ENCODE peak calls at places on chromosomes 6 and 20, in ten cellular contexts. W, H, S, D, E, M, L, V, N and Y are unnamed samples. For H3K36me3 and H3K9me3, the result is how much of the 10 kb centered on the place peaks cover.

GRCh38 chr20:59010321-59010994 is 3.4 kb upstream of the CTSZ start:
- DNase-seq in M (no peak), N (no peak), D (no peak), V (no peak), W (no peak), H (peak), L (no peak), E (peak), S (peak), Y (no peak)

GRCh38 chr6:19804362-19805145 is 32.6 kb upstream of the ID4 start:
- DNase-seq in E (peak), V (peak), L (peak), H (peak), D (peak), M (peak), S (peak), W (peak), N (peak), Y (peak)

GRCh38 chr6:168128006-168128630 is 49.1 kb upstream of the FRMD1 start:
- DNase-seq in V (no peak), E (peak), H (no peak), D (no peak), M (no peak), S (no peak), N (no peak), W (no peak), L (no peak), Y (peak)

GRCh38 chr6:56875961-56876360 is 78.9 kb upstream of the BEND6 start:
- DNase-seq in S (no peak), D (no peak), V (peak), L (no peak), E (peak), W (peak), N (no peak), H (no peak), M (no peak), Y (no peak)

GRCh38 chr6:119234457-119234856 is 115.1 kb downstream of the MAN1A1 start:
- DNase-seq in S (no peak), D (no peak), H (no peak), L (no peak), W (no peak), V (no peak), M (no peak), N (no peak), E (no peak), Y (no peak)

GRCh38 chr6:156485145-156485544 is 292.0 kb upstream of the ARID1B start:
- DNase-seq in M (no peak), E (no peak), D (no peak), W (no peak), S (peak), L (no peak), N (no peak), V (no peak), H (no peak), Y (no peak)

GRCh38 chr6:168447741-168448140 is 6.8 kb downstream of the SMOC2 start:
- DNase-seq in S (no peak), E (no peak), V (no peak), N (no peak), M (no peak), H (no peak), L (no peak), D (no peak), W (no peak), Y (no peak)

GRCh38 chr6:47256361-47256760 is 53.3 kb downstream of the TNFRSF21 start:
- DNase-seq in H (no peak), M (no peak), S (no peak), W (no peak), D (no peak), E (no peak), L (no peak), N (no peak), V (no peak), Y (no peak)

GRCh38 chr6:117540670-117541069 is 58.2 kb downstream of the DCBLD1 start:
- DNase-seq in L (no peak), V (peak), D (no peak), E (no peak), W (no peak), H (no peak), M (no peak), N (no peak), S (no peak), Y (no peak)

GRCh38 chr6:150018846-150019580 is 6.3 kb downstream of the RAET1L start:
- DNase-seq in H (no peak), N (no peak), L (no peak), M (no peak), W (no peak), D (no peak), E (no peak), S (no peak), V (no peak), Y (peak)

GRCh38 chr6:151209071-151209831 is 30.5 kb upstream of the AKAP12 start:
- DNase-seq in W (peak), V (peak), S (no peak), H (no peak), N (no peak), L (peak), M (no peak), D (no peak), E (no peak), Y (no peak)

GRCh38 chr6:108961985-108962384 is 113.8 kb downstream of the ARMC2 start:
- DNase-seq in S (no peak), H (no peak), D (no peak), E (no peak), M (no peak), W (no peak), N (no peak), V (peak), L (no peak), Y (no peak)

GRCh38 chr6:106924699-106925523 is 49.6 kb downstream of the CD24 start:
- DNase-seq in W (peak), D (no peak), S (no peak), M (no peak), N (no peak), V (no peak), E (peak), H (no peak), L (no peak), Y (no peak)

GRCh38 chr6:28945360-28945759 is 21.6 kb upstream of the TRIM27 start:
- DNase-seq in N (no peak), V (no peak), H (no peak), E (no peak), D (no peak), W (no peak), S (no peak), M (no peak), L (no peak), Y (no peak)

GRCh38 chr6:79949235-79949634 is 1.9 kb upstream of the ELOVL4 start:
- DNase-seq in N (no peak), V (peak), S (peak), W (peak), D (no peak), E (peak), H (no peak), L (peak), M (no peak), Y (peak)

GRCh38 chr6:10140121-10140520 is 274.8 kb downstream of the TFAP2A start:
- DNase-seq in V (no peak), S (no peak), H (no peak), W (no peak), L (no peak), N (no peak), E (no peak), M (no peak), D (no peak), Y (no peak)

GRCh38 chr6:30227763-30228487 is 14.7 kb upstream of the TRIM26 start:
- DNase-seq in L (no peak), D (no peak), M (no peak), V (no peak), S (no peak), N (no peak), W (no peak), H (no peak), E (no peak), Y (peak)

GRCh38 chr6:29200767-29201662 is 30.3 kb downstream of the OR2J2 start:
- DNase-seq in L (no peak), W (no peak), H (no peak), S (no peak), E (no peak), M (no peak), N (no peak), D (no peak), V (no peak), Y (no peak)

GRCh38 chr6:108699290-108700041 is 138.7 kb downstream of the FOXO3 start:
- DNase-seq in W (peak), E (no peak), V (no peak), N (no peak), M (no peak), H (peak), L (peak), S (no peak), D (peak), Y (no peak)

GRCh38 chr6:32164295-32164694 is at the start of gene EGFL8:
- DNase-seq in L (no peak), V (no peak), M (peak), S (no peak), H (no peak), W (no peak), E (no peak), D (no peak), N (no peak), Y (no peak)

GRCh38 chr20:21520702-21521595 is 7.1 kb upstream of the NKX2-2 start:
- DNase-seq in W (no peak), E (no peak), V (no peak), L (no peak), D (no peak), S (no peak), M (no peak), H (no peak), N (no peak), Y (peak)

GRCh38 chr6:37287519-37288157 is 29.7 kb upstream of the TMEM217 start:
- DNase-seq in L (no peak), M (no peak), E (no peak), H (no peak), S (no peak), W (no peak), N (no peak), V (no peak), D (no peak), Y (no peak)

GRCh38 chr6:37285861-37286311 is 27.9 kb upstream of the TMEM217 start:
- DNase-seq in E (no peak), S (no peak), H (no peak), M (no peak), L (no peak), W (no peak), V (no peak), N (no peak), D (no peak), Y (no peak)

GRCh38 chr6:37284781-37285180 is 26.8 kb upstream of the TMEM217 start:
- DNase-seq in H (no peak), M (no peak), L (no peak), N (no peak), V (no peak), S (no peak), W (no peak), E (no peak), D (no peak), Y (no peak)

GRCh38 chr6:37289931-37290330 is 32.0 kb upstream of the TMEM217 start:
- DNase-seq in D (no peak), E (no peak), H (no peak), V (no peak), S (no peak), W (no peak), L (no peak), M (no peak), N (no peak), Y (no peak)

GRCh38 chr6:37288247-37288646 is 30.3 kb upstream of the TMEM217 start:
- DNase-seq in W (no peak), D (no peak), S (no peak), V (peak), H (no peak), M (no peak), E (no peak), N (no peak), L (no peak), Y (no peak)
- H3K36me3 ChIP-seq in W (under half), D (half or more), S (under half), V (under half), H (under half), M (under half), E (under half), N (half or more), L (under half), Y (half or more)

GRCh38 chr20:50304883-50305635 is 114.4 kb downstream of the CEBPB start:
- DNase-seq in E (peak), V (peak), H (peak), N (peak), D (peak), S (no peak), M (peak), W (peak), L (no peak), Y (peak)

GRCh38 chr20:50303573-50304500 is 113.2 kb downstream of the CEBPB start:
- DNase-seq in V (peak), L (peak), M (peak), H (peak), S (no peak), E (peak), D (peak), N (peak), W (peak), Y (peak)

GRCh38 chr20:50304501-50304856 is 113.8 kb downstream of the CEBPB start:
- DNase-seq in L (no peak), D (peak), W (peak), M (peak), V (peak), N (peak), H (peak), E (peak), S (no peak), Y (peak)

GRCh38 chr20:50306478-50307423 is 116.1 kb downstream of the CEBPB start:
- DNase-seq in E (peak), D (no peak), N (no peak), M (peak), H (no peak), V (no peak), W (no peak), L (no peak), S (no peak), Y (peak)

GRCh38 chr20:50305636-50306477 is 115.2 kb downstream of the CEBPB start:
- DNase-seq in L (no peak), D (no peak), E (peak), W (peak), V (no peak), M (peak), H (no peak), S (no peak), N (peak), Y (peak)
- H3K27ac ChIP-seq in L (no peak), D (peak), E (peak), W (peak), V (peak), M (peak), H (peak), S (no peak), N (peak), Y (no peak)

GRCh38 chr6:17565399-17565798 is 34.7 kb upstream of the FAM8A1 start:
- DNase-seq in N (no peak), D (no peak), W (no peak), H (no peak), S (peak), L (no peak), E (no peak), V (no peak), M (no peak), Y (no peak)

GRCh38 chr6:17562636-17563035 is 37.5 kb upstream of the FAM8A1 start:
- DNase-seq in M (no peak), S (no peak), E (no peak), V (no peak), N (no peak), W (no peak), H (no peak), D (no peak), L (no peak), Y (no peak)
- H3K9me3 ChIP-seq in M (under half), S (under half), E (under half), V (under half), N (under half), W (under half), H (under half), D (under half), L (under half), Y (half or more)

DNA sequence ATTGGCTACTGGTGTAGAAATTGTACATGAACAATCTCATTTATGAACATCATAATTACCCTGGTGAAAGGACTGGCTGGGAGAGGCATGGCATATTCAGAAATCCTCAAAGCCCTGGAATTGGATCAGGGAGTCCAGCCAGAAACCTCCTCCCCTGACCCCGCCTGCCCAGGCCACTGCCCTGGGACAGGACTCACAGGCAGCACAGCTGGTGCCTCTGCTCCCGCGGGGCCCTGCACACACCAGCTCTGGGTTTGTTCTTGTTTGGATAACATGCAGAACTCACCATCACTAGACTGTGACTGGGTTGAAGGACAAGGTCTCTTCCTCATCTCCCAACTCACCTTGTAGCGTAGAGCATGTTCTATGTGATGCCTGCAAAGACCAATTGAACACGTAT is 56.2 kb downstream of the AGPAT4 start:
- DNase-seq in E (no peak), S (no peak), D (no peak), H (no peak), V (no peak), L (no peak), M (no peak), N (no peak), W (no peak), Y (no peak)
- H3K36me3 ChIP-seq in E (under half), S (under half), D (under half), H (under half), V (under half), L (under half), M (under half), N (under half), W (under half), Y (half or more)